ENCODE peak calls at places on chromosomes 4 and X, in four cellular contexts. O is GM13977; N is activated T-cell treated with anti-CD3 and anti-CD28 coated beads, Interleukin-2, amount 50 U/mL, for 72 hours; J is stimulated activated CD8-positive, alpha-beta memory T cell treated with anti-CD3 and anti-CD28 coated beads, Interleukin-12 subunit alpha, Interleukin-12 subunit beta, amount 100 ng/mL, for 4 hours. F is an unnamed sample.
A peak's percentile ranks its signal among the peaks of the same experiment; 100 is the strongest.

GRCh38 chr4:107564326-107564725 is 155.7 kb downstream of the PAPSS1 start:
- DNase-seq in O (no peak), N (no peak), J (no peak), F (no peak)

GRCh38 chrX:115393271-115393670 is 103.8 kb downstream of the LUZP4 start:
- DNase-seq in O (no peak), N (no peak), J (no peak), F (no peak)

GRCh38 chr4:3515646-3516045 is 16.6 kb downstream of the LRPAP1 start:
- DNase-seq in O (no peak), N (no peak), J (no peak), F (no peak)

GRCh38 chr4:129364747-129365452 is 268.9 kb downstream of the C4orf33 start:
- DNase-seq in O (no peak), N (no peak), J (no peak), F (no peak)

GRCh38 chr4:81032805-81033684 is 2.5 kb downstream of the BMP3 start:
- DNase-seq in O (no peak), N (no peak), J (no peak), F (no peak)

GRCh38 chr4:56757821-56758400 is 63.6 kb downstream of the SPINK2 start:
- DNase-seq in O (peak; percentile 71), N (peak; percentile 82), J (peak; percentile 68), F (peak; percentile 76)

GRCh38 chrX:27680726-27681125 is 90.6 kb downstream of the DCAF8L2 start:
- DNase-seq in O (no peak), N (no peak), J (no peak), F (no peak)

GRCh38 chrX:129996120-129996519 is 13.7 kb downstream of the BCORL1 start:
- DNase-seq in O (no peak), N (no peak), J (no peak), F (no peak)

GRCh38 chrX:136437774-136438173 is 50.0 kb upstream of the BRS3 start:
- DNase-seq in O (no peak), N (no peak), J (no peak), F (no peak)

GRCh38 chrX:150200820-150201287 is 162.3 kb upstream of the MAMLD1 start:
- DNase-seq in O (peak; percentile 63), N (peak; percentile 71), J (peak; percentile 9), F (peak; percentile 43)

GRCh38 chr4:127641524-127641923 is 8.8 kb downstream of the INTU start:
- DNase-seq in O (no peak), N (no peak), J (no peak), F (no peak)

GRCh38 chr4:53676402-53676871 is 85.2 kb upstream of the LNX1 start:
- DNase-seq in O (no peak), N (no peak), J (no peak), F (no peak)

F was measured in GM20000.